ENCODE peak calls at places on chromosomes 1 and 21, in four cellular contexts. Q is Peyer's patch, L is upper lobe of right lung, Z is right lobe of liver. K is an unnamed sample. For H3K9me3 and H3K4me1, the result is how much of the 10 kb centered on the place peaks cover.

GRCh38 chr1:29249170-29249691 is 12.9 kb downstream of the PTPRU start:
- DNase-seq in Q (no peak), Z (no peak), L (no peak), K (no peak)

GRCh38 chr1:20100632-20101355 is 18.5 kb downstream of the PLA2G2D start:
- DNase-seq in Q (peak), L (no peak), Z (no peak), K (no peak)

GRCh38 chr1:8752921-8753713 is 64.3 kb downstream of the RERE start:
- DNase-seq in Q (no peak), L (no peak), Z (no peak), K (no peak)

GRCh38 chr1:30058966-30059365 is 664.4 kb downstream of the MATN1 start:
- DNase-seq in Z (no peak), L (no peak), Q (no peak), K (no peak)

GRCh38 chr1:21351898-21352297 is 61.6 kb upstream of the ECE1 start:
- DNase-seq in Z (no peak), Q (no peak), L (no peak), K (no peak)

GRCh38 chr1:46526689-46527291 is 24.7 kb downstream of the KNCN start:
- DNase-seq in Z (no peak), Q (peak), L (no peak), K (no peak)

GRCh38 chr1:220894924-220895256 is 15.6 kb downstream of the HLX start:
- DNase-seq in Q (no peak), L (no peak), Z (no peak), K (no peak)

GRCh38 chr1:62295921-62296451 is 23.2 kb downstream of the KANK4 start:
- DNase-seq in L (no peak), Q (no peak), Z (no peak), K (no peak)

GRCh38 chr1:72526926-72527325 is 244.6 kb upstream of the NEGR1 start:
- DNase-seq in Z (no peak), L (no peak), Q (no peak), K (no peak)

GRCh38 chr1:230913496-230913895 is 45.2 kb upstream of the C1orf198 start:
- DNase-seq in L (no peak), Q (no peak), Z (no peak), K (no peak)

GRCh38 chr1:186002426-186002825 is 268.2 kb downstream of the HMCN1 start:
- DNase-seq in Q (no peak), Z (no peak), L (no peak), K (no peak)

GRCh38 chr1:17143760-17144159 is 24.5 kb upstream of the PADI2 start:
- DNase-seq in Q (no peak), L (no peak), Z (no peak), K (no peak)

GRCh38 chr1:246567258-246568235 is 1.3 kb downstream of the CNST start:
- DNase-seq in L (no peak), Z (no peak), Q (no peak), K (no peak)

GRCh38 chr1:9322845-9323244 is 30.2 kb downstream of the SPSB1 start:
- DNase-seq in Q (no peak), Z (no peak), L (no peak), K (no peak)

GRCh38 chr1:190494451-190494850 is 16.8 kb upstream of the BRINP3 start:
- DNase-seq in L (no peak), Q (no peak), Z (no peak), K (no peak)

GRCh38 chr1:169112241-169112640 is 5.8 kb downstream of the ATP1B1 start:
- DNase-seq in Q (no peak), L (no peak), Z (no peak), K (no peak)

GRCh38 chr1:27137544-27138075 is 17.3 kb downstream of the SLC9A1 start:
- DNase-seq in Q (peak), Z (no peak), L (peak), K (peak)

GRCh38 chr1:76543495-76543894 is 323.8 kb upstream of the ST6GALNAC5 start:
- DNase-seq in L (no peak), Z (no peak), Q (no peak), K (no peak)

GRCh38 chr1:85274969-85275453 is 1.4 kb downstream of the BCL10 start:
- DNase-seq in Z (no peak), L (no peak), Q (no peak), K (no peak)

GRCh38 chr1:226481133-226481532 is 67.4 kb upstream of the STUM start:
- DNase-seq in Z (no peak), L (no peak), Q (no peak), K (no peak)

GRCh38 chr1:247331172-247331525 is 518 bp downstream of the ZNF496 start:
- DNase-seq in Q (peak), Z (peak), L (peak), K (peak)

GRCh38 chr1:204445860-204446412 is 34.3 kb upstream of the PPP1R15B start:
- DNase-seq in Z (no peak), L (peak), Q (peak), K (no peak)

GRCh38 chr21:29453511-29453910 is 154.8 kb downstream of the BACH1 start:
- DNase-seq in Z (no peak), L (no peak), Q (no peak), K (no peak)

GRCh38 chr1:239389703-239390102 is 3.3 kb downstream of the CHRM3 start:
- DNase-seq in Q (no peak), L (no peak), Z (no peak), K (no peak)

GRCh38 chr1:66752671-66753371 is 562 bp downstream of the DYNLT5 start:
- DNase-seq in Q (no peak), Z (no peak), L (no peak), K (peak)

GRCh38 chr1:207873055-207873890 is 37.7 kb downstream of the CD34 start:
- DNase-seq in Q (no peak), Z (no peak), L (peak), K (peak)

GRCh38 chr1:981491-981954 is 370 bp downstream of the PERM1 start:
- DNase-seq in Q (no peak), L (no peak), Z (no peak), K (no peak)

GRCh38 chr1:206684478-206685255 is at the start of gene MAPKAPK2:
- DNase-seq in Z (peak), L (peak), Q (peak), K (peak)

GRCh38 chr1:237878406-237878805 is 12.3 kb downstream of the ZP4 start:
- DNase-seq in L (no peak), Z (no peak), Q (no peak), K (no peak)

GRCh38 chr1:237873487-237873927 is 17.2 kb downstream of the ZP4 start:
- DNase-seq in Z (no peak), Q (no peak), L (no peak), K (no peak)

GRCh38 chr1:237875291-237875690 is 15.4 kb downstream of the ZP4 start:
- DNase-seq in Q (no peak), Z (no peak), L (no peak), K (no peak)

GRCh38 chr1:237879195-237879594 is 11.5 kb downstream of the ZP4 start:
- DNase-seq in Q (no peak), Z (no peak), L (no peak), K (no peak)

GRCh38 chr1:237877628-237878027 is 13.1 kb downstream of the ZP4 start:
- DNase-seq in L (no peak), Q (no peak), Z (no peak), K (no peak)
- TF ChIP-seq CTCF in L (no peak), Q (no peak), Z (no peak), K (no peak)

GRCh38 chr1:78113156-78113916 is 67.6 kb downstream of the GIPC2 start:
- DNase-seq in L (no peak), Z (no peak), Q (no peak), K (no peak)

DNA sequence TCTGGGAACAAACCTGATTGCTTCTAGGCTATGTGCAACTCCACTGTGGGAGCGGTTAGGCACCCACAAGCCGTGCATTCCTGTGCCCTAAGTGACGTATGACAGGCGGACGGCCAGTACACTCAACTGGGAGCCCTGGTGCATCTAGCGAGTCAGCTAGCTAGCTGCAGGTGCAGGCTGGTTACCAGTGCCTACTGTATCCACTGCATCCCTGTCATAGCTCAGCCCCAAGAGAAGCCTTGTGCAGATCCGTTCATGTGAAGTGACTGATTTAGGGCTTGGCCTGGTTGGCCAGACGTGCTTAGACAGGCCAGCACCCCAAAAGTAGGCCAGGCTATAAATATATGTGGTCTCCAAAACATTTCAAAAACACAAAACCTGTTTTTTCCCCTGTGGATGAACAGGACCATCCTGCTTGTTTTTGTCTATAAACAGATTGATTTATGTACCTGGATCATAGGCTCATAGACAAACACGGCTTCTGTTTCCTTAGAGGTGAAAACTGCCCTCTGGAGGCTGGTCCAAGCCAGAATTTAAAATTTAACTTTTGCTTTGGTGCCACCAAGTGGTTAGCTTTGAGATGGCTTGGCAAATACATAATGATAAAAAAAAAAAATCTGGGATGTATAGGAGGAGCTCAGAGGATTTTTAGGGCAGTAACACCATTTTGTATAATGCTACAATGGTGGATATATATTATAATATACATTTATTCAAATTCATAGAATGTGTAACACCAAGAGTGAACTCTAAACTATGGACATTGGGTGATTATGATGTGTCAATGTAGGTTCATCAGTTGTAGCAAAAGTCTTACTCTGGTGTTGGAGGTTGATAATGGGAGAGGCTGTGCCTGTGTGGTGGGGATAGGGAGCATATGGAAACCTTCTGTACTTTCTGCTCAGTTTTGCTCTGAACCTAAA is 68.5 kb downstream of the GIPC2 start:
- DNase-seq in Q (no peak), L (no peak), Z (peak), K (no peak)
- H3K9me3 ChIP-seq in Q (under half), L (under half), Z (under half), K (under half)

GRCh38 chr1:15388201-15388880 is 21.3 kb upstream of the EFHD2 start:
- DNase-seq in L (no peak), Q (no peak), Z (no peak), K (no peak)
- H3K4me1 ChIP-seq in L (under half), Q (under half), Z (under half), K (under half)

GRCh38 chr1:180778782-180779398 is 133.8 kb upstream of the KIAA1614 start:
- DNase-seq in L (no peak), Q (no peak), Z (peak), K (no peak)
- TF ChIP-seq CTCF in L (peak), Q (no peak), Z (peak), K (peak)

GRCh38 chr1:3029991-3030662 is 8.9 kb downstream of the ACTRT2 start:
- DNase-seq in Z (peak), Q (peak), L (peak), K (no peak)
- H3K9me3 ChIP-seq in Z (under half), Q (under half), L (under half), K (under half)

GRCh38 chr21:26946744-26947446 is 20.0 kb downstream of the ADAMTS5 start:
- DNase-seq in Z (no peak), Q (no peak), L (no peak), K (no peak)
- H3K4me1 ChIP-seq in Z (under half), Q (under half), L (under half), K (under half)

GRCh38 chr1:10751160-10751559 is 45.3 kb downstream of the CASZ1 start:
- DNase-seq in Q (no peak), Z (no peak), L (no peak), K (no peak)

GRCh38 chr1:10751561-10752085 is 44.8 kb downstream of the CASZ1 start:
- DNase-seq in Q (no peak), L (no peak), Z (no peak), K (no peak)

GRCh38 chr1:10754571-10755329 is 41.7 kb downstream of the CASZ1 start:
- DNase-seq in L (no peak), Q (no peak), Z (no peak), K (no peak)

GRCh38 chr1:10755977-10756521 is 40.4 kb downstream of the CASZ1 start:
- DNase-seq in L (peak), Z (no peak), Q (peak), K (peak)

DNA sequence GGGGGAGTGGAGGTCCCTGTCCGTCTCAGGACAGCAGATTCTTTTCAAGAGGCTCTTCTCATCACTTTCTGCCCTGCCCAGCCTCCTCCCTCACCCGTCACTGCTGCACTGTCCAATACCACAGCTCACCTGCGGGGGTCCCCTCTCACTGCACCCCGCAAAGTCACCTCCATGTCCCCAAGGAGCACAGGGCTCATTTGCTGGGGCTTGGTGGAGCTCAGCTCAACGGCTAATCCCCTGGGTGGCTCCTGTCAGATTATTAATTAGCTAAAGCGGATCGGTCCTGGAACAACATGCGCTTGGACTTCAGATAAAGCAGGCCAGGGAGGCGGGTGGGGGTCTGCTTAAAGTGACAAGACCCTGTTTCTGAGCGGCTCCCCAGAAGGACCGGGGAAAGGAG is 43.2 kb downstream of the CASZ1 start:
- DNase-seq in Q (no peak), Z (no peak), L (no peak), K (no peak)
- TF ChIP-seq CTCF in Q (no peak), Z (no peak), L (no peak), K (peak)

GRCh38 chr1:4516596-4516995 is 137.8 kb upstream of the AJAP1 start:
- DNase-seq in Q (no peak), L (no peak), Z (no peak), K (no peak)

GRCh38 chr1:4519954-4520353 is 134.5 kb upstream of the AJAP1 start:
- DNase-seq in Z (no peak), L (no peak), Q (no peak), K (no peak)

GRCh38 chr1:4517559-4517958 is 136.8 kb upstream of the AJAP1 start:
- DNase-seq in Z (no peak), Q (no peak), L (no peak), K (no peak)

GRCh38 chr1:4515727-4516289 is 138.6 kb upstream of the AJAP1 start:
- DNase-seq in Q (no peak), Z (peak), L (no peak), K (no peak)

DNA sequence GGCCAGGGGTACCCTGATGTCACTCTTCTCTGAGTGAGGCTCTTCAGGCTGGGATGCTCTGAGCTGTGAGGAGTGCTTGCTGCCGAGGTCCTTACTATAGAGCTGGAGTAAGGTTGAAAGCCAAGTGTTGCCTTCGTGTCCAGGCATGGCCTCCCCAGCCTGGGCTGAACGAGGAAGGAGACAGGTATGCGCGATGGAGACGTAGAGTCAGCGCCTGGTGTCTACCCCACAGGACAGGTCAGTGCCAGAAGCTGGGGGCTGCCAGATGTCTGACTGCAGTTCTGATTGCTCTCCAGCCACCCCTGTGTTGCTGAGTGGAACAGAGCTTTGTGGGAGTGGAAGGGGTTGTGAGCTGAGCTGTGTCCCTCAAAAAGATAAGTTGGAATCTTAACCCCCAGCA is 135.8 kb upstream of the AJAP1 start:
- DNase-seq in L (no peak), Z (no peak), Q (no peak), K (no peak)
- H3K9me3 ChIP-seq in L (under half), Z (under half), Q (under half), K (under half)

K was measured in lower lobe of right lung.